ENCODE peak calls at places on chromosomes 7 and 10, in seven cellular contexts. One of them, this sample, is unnamed.

GRCh38 chr10:49309691-49310371 is 10.9 kb downstream of the C10orf71 start:
- DNase-seq in WTC11: no peak
- DNase-seq in lower leg skin: no peak
- DNase-seq in hepatocyte: no peak
- DNase-seq in lung: no peak
- DNase-seq in stomach: no peak
- DNase-seq in GM20000: peak
- DNase-seq in this sample: no peak

GRCh38 chr7:25075459-25075858 is 49.6 kb downstream of the CYCS start:
- DNase-seq in lower leg skin: no peak
- DNase-seq in hepatocyte: no peak
- DNase-seq in lung: no peak
- DNase-seq in WTC11: no peak
- DNase-seq in GM20000: no peak
- DNase-seq in stomach: no peak
- DNase-seq in this sample: no peak

GRCh38 chr7:155985518-155986427 is 173.5 kb upstream of the SHH start:
- DNase-seq in WTC11: no peak
- DNase-seq in hepatocyte: no peak
- DNase-seq in GM20000: no peak
- DNase-seq in lower leg skin: no peak
- DNase-seq in stomach: no peak
- DNase-seq in lung: no peak
- DNase-seq in this sample: peak

GRCh38 chr7:18829518-18830252 is 287.8 kb downstream of the TWIST1 start:
- DNase-seq in WTC11: no peak
- DNase-seq in hepatocyte: no peak
- DNase-seq in lower leg skin: peak
- DNase-seq in GM20000: no peak
- DNase-seq in stomach: no peak
- DNase-seq in lung: no peak
- DNase-seq in this sample: no peak

GRCh38 chr10:117540640-117541404 is 1.7 kb upstream of the EMX2 start:
- DNase-seq in hepatocyte: no peak
- DNase-seq in GM20000: peak
- DNase-seq in lung: no peak
- DNase-seq in lower leg skin: no peak
- DNase-seq in stomach: no peak
- DNase-seq in WTC11: no peak
- DNase-seq in this sample: no peak

GRCh38 chr7:157253850-157254249 is 83.0 kb upstream of the DNAJB6 start:
- DNase-seq in lung: peak
- DNase-seq in hepatocyte: no peak
- DNase-seq in WTC11: no peak
- DNase-seq in GM20000: no peak
- DNase-seq in lower leg skin: no peak
- DNase-seq in stomach: peak
- DNase-seq in this sample: no peak

GRCh38 chr7:47783456-47784240 is 164.6 kb downstream of the PKD1L1 start:
- DNase-seq in lung: no peak
- DNase-seq in lower leg skin: peak
- DNase-seq in stomach: no peak
- DNase-seq in WTC11: no peak
- DNase-seq in GM20000: no peak
- DNase-seq in hepatocyte: peak
- DNase-seq in this sample: no peak

GRCh38 chr10:108696792-108697477 is 1226.4 kb downstream of the XPNPEP1 start:
- DNase-seq in lower leg skin: no peak
- DNase-seq in GM20000: peak
- DNase-seq in WTC11: no peak
- DNase-seq in stomach: no peak
- DNase-seq in lung: no peak
- DNase-seq in hepatocyte: no peak
- DNase-seq in this sample: no peak

GRCh38 chr10:3763852-3764625 is 21.0 kb downstream of the KLF6 start:
- DNase-seq in lung: no peak
- DNase-seq in GM20000: no peak
- DNase-seq in WTC11: no peak
- DNase-seq in lower leg skin: no peak
- DNase-seq in hepatocyte: no peak
- DNase-seq in stomach: no peak
- DNase-seq in this sample: peak

GRCh38 chr7:112080974-112081373 is 125.2 kb downstream of the DOCK4 start:
- DNase-seq in lung: peak
- DNase-seq in GM20000: no peak
- DNase-seq in hepatocyte: no peak
- DNase-seq in lower leg skin: peak
- DNase-seq in stomach: no peak
- DNase-seq in WTC11: no peak
- DNase-seq in this sample: no peak

GRCh38 chr10:132996603-132997343 is 54.4 kb upstream of the CFAP46 start:
- DNase-seq in GM20000: no peak
- DNase-seq in lower leg skin: no peak
- DNase-seq in hepatocyte: no peak
- DNase-seq in stomach: no peak
- DNase-seq in lung: no peak
- DNase-seq in WTC11: no peak
- DNase-seq in this sample: no peak

GRCh38 chr7:31458203-31458602 is 55.7 kb upstream of the ITPRID1 start:
- DNase-seq in lower leg skin: no peak
- DNase-seq in GM20000: no peak
- DNase-seq in stomach: no peak
- DNase-seq in WTC11: no peak
- DNase-seq in hepatocyte: no peak
- DNase-seq in lung: no peak
- DNase-seq in this sample: no peak

GRCh38 chr7:21192662-21193061 is 235.2 kb upstream of the SP4 start:
- DNase-seq in hepatocyte: no peak
- DNase-seq in lower leg skin: no peak
- DNase-seq in WTC11: no peak
- DNase-seq in lung: no peak
- DNase-seq in stomach: no peak
- DNase-seq in GM20000: no peak
- DNase-seq in this sample: no peak

GRCh38 chr7:96219382-96220130 is 102.3 kb downstream of the SLC25A13 start:
- DNase-seq in lung: no peak
- DNase-seq in stomach: no peak
- DNase-seq in hepatocyte: no peak
- DNase-seq in lower leg skin: peak
- DNase-seq in WTC11: no peak
- DNase-seq in GM20000: no peak
- DNase-seq in this sample: no peak

GRCh38 chr10:6694447-6695155 is 114.5 kb upstream of the PRKCQ start:
- DNase-seq in GM20000: no peak
- DNase-seq in stomach: no peak
- DNase-seq in WTC11: no peak
- DNase-seq in lung: no peak
- DNase-seq in lower leg skin: no peak
- DNase-seq in hepatocyte: no peak
- DNase-seq in this sample: no peak

GRCh38 chr7:70797109-70797514 is 334.8 kb upstream of the GALNT17 start:
- DNase-seq in lower leg skin: no peak
- DNase-seq in stomach: no peak
- DNase-seq in lung: no peak
- DNase-seq in WTC11: no peak
- DNase-seq in hepatocyte: no peak
- DNase-seq in GM20000: no peak
- DNase-seq in this sample: no peak

GRCh38 chr7:149197675-149198074 is 2.3 kb downstream of the ZNF282 start:
- DNase-seq in GM20000: no peak
- DNase-seq in hepatocyte: no peak
- DNase-seq in lower leg skin: no peak
- DNase-seq in lung: no peak
- DNase-seq in stomach: no peak
- DNase-seq in WTC11: no peak
- DNase-seq in this sample: no peak

GRCh38 chr7:81327873-81328272 is 409.0 kb upstream of the SEMA3C start:
- DNase-seq in stomach: no peak
- DNase-seq in lung: no peak
- DNase-seq in GM20000: no peak
- DNase-seq in lower leg skin: no peak
- DNase-seq in WTC11: no peak
- DNase-seq in hepatocyte: no peak
- DNase-seq in this sample: no peak

DNA sequence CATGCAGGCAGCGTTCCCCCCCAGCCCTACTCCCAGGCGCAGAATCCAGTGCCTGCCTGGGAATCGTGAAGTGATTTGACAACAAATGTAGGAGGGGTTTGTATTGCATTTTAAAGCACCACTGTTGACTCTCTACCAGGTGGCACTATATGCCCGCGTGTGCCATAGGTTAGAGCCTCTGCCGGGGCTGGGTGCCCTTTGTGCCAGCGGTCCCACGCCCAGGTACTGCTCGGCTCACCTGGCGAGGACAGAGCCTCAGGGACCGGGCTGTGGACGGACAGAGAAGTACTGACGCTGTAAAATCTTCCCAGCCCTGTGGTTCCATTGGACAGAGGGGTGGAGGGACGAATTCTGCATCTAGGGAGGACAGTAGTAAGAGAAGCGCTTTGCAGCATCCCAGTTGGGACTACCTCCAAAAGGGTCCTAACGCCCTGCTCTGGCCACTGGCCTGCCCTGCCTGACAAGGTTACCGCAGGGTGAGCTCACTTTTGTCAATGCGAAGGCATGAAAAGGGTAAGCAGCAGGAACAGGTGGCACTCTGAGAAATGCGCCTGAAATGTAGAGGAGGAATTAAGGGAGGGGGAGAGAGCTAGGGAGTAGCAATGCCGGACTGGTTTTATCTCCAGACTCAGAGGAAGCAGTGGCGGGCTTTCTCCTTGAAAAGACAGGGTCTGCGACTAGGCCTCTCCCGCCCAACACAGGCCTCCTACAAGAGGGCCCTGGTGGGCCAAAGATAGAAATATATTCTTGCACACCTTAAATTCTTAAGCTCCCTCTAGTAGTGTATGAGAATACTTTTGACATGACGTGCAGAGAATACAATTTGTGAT is 858 bp upstream of the CACNA2D1 start:
- DNase-seq in lower leg skin: peak
- DNase-seq in GM20000: no peak
- DNase-seq in stomach: peak
- DNase-seq in WTC11: peak
- DNase-seq in lung: no peak
- DNase-seq in hepatocyte: no peak
- DNase-seq in this sample: no peak
- TF ChIP-seq CTCF in lower leg skin: no peak
- TF ChIP-seq CTCF in GM20000: no peak
- TF ChIP-seq CTCF in stomach: no peak
- TF ChIP-seq CTCF in WTC11: no peak
- TF ChIP-seq CTCF in lung: no peak
- TF ChIP-seq CTCF in hepatocyte: no peak
- TF ChIP-seq CTCF in this sample: peak

DNA sequence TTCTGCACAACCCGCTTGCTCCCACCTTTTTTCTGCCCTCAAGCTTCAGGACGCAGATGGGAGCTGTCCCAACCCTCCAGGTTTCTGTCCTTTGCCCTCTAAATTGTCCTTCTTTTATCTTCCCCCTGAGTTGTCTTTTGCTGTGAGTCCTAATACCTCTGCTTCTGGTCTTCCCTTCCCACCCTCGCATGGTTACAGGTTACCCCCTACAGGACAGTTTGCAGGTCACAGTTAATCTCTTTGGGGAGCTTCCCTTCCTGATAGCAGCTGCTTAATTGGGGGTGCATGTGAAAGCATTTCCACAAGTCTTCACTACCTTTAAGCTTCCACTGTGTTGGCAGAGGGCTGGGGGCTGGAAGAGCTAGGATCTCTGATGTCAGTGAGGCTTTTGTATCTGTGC is 121.5 kb upstream of the CXCL12 start:
- DNase-seq in lung: no peak
- DNase-seq in GM20000: no peak
- DNase-seq in hepatocyte: no peak
- DNase-seq in stomach: no peak
- DNase-seq in WTC11: no peak
- DNase-seq in lower leg skin: no peak
- DNase-seq in this sample: no peak
- TF ChIP-seq CTCF in lung: no peak
- TF ChIP-seq CTCF in GM20000: no peak
- TF ChIP-seq CTCF in hepatocyte: no peak
- TF ChIP-seq CTCF in stomach: no peak
- TF ChIP-seq CTCF in WTC11: no peak
- TF ChIP-seq CTCF in lower leg skin: no peak
- TF ChIP-seq CTCF in this sample: no peak

GRCh38 chr10:84743483-84743882 is 415.1 kb downstream of the CCSER2 start:
- DNase-seq in lower leg skin: no peak
- DNase-seq in GM20000: no peak
- DNase-seq in stomach: no peak
- DNase-seq in hepatocyte: no peak
- DNase-seq in lung: no peak
- DNase-seq in WTC11: no peak
- DNase-seq in this sample: no peak
- TF ChIP-seq CTCF in lower leg skin: no peak
- TF ChIP-seq CTCF in GM20000: no peak
- TF ChIP-seq CTCF in stomach: no peak
- TF ChIP-seq CTCF in hepatocyte: peak
- TF ChIP-seq CTCF in lung: no peak
- TF ChIP-seq CTCF in WTC11: peak
- TF ChIP-seq CTCF in this sample: no peak

DNA sequence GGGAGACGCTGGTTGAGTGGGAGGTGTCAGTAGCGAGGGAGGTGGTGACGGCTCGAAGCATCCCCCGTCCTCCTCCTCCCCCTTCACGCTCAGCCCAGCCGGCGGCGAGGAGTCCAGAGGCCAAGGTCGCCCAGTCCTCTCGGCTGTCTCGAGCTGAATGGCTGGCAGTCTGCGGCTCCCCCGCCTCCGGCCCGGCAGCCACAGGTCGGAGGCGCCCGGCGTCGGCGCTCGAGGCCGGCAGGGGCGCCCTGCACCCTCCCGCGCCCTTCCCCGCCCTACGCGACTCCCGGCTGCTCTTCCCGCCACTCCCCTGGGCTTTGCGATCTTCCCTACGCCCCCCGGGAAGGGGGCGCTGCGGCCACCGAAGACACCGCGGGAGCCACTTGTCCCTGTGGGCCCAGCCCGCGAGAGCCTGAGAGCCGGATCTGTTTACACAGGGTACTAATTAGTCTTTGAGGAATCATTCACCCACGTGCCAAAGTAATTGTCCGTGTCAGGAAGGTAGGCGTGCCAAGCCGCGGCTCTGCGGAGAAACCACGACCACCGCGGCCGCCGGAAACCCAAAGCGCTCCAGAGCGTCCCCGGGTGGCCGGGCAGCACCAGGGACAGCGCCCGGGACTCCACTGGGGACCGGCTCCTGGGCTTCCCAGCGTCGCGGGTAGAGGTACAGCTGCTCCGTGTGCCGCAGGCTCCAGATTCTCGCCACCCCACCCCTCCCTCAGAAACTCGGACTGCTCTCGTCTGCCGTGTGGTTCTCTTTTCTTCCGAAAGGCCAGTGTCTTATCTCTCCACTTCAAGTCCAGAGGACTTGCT is at the start of gene NXPH1:
- DNase-seq in lung: no peak
- DNase-seq in WTC11: peak
- DNase-seq in lower leg skin: no peak
- DNase-seq in hepatocyte: peak
- DNase-seq in GM20000: peak
- DNase-seq in stomach: no peak
- DNase-seq in this sample: no peak
- TF ChIP-seq CTCF in lung: no peak
- TF ChIP-seq CTCF in WTC11: peak
- TF ChIP-seq CTCF in lower leg skin: no peak
- TF ChIP-seq CTCF in hepatocyte: no peak
- TF ChIP-seq CTCF in GM20000: no peak
- TF ChIP-seq CTCF in stomach: no peak
- TF ChIP-seq CTCF in this sample: no peak